ENCODE peak calls at places on chromosomes 7 and 10, in nine cellular contexts. U is osteoblast; X is NCI-H1417; P is hypothalamus; Y is left ventricle myocardium inferior; A is adrenal gland; H is H54; G is CD4-positive, alpha-beta T cell; Z is right lobe of liver. N is an unnamed sample.

GRCh38 chr7:107100824-107101223 is 56.3 kb downstream of the PRKAR2B start:
- DNase-seq in Z (no peak), X (no peak), Y (no peak), H (no peak), P (no peak), A (no peak), G (no peak), U (no peak), N (no peak)

GRCh38 chr7:73340514-73340913 is 12.6 kb downstream of the FKBP6 start:
- DNase-seq in U (no peak), A (no peak), Z (no peak), G (no peak), Y (no peak), H (no peak), P (no peak), X (peak), N (no peak)

GRCh38 chr7:14697684-14698083 is 204.9 kb downstream of the DGKB start:
- DNase-seq in A (no peak), H (no peak), P (no peak), Y (no peak), Z (no peak), U (no peak), X (no peak), G (no peak), N (no peak)

GRCh38 chr10:130065251-130065650 is 45.4 kb downstream of the C10orf143 start:
- DNase-seq in H (no peak), A (no peak), G (no peak), X (no peak), Z (no peak), U (no peak), Y (no peak), P (no peak), N (no peak)

GRCh38 chr7:68562323-68562899 is 1035.9 kb upstream of the AUTS2 start:
- DNase-seq in H (no peak), A (no peak), X (no peak), Y (no peak), U (no peak), P (no peak), G (no peak), Z (no peak), N (no peak)

GRCh38 chr10:17961551-17962422 is 10.1 kb downstream of the SLC39A12 start:
- DNase-seq in Z (no peak), P (no peak), U (no peak), H (no peak), G (no peak), Y (no peak), X (no peak), A (no peak), N (no peak)

GRCh38 chr10:85542936-85543730 is 823.5 kb downstream of the GRID1 start:
- DNase-seq in A (no peak), Z (no peak), U (no peak), P (no peak), H (no peak), X (no peak), G (no peak), Y (no peak), N (no peak)

GRCh38 chr10:90935581-90936292 is 14.8 kb upstream of the ANKRD1 start:
- DNase-seq in A (no peak), Z (no peak), U (no peak), H (no peak), P (no peak), Y (no peak), X (no peak), G (no peak), N (no peak)

GRCh38 chr7:107180378-107180777 is 11.6 kb downstream of the HBP1 start:
- DNase-seq in Y (no peak), Z (peak), A (peak), X (no peak), P (no peak), U (peak), G (peak), H (no peak), N (peak)

GRCh38 chr10:132878091-132878729 is 64.2 kb downstream of the CFAP46 start:
- DNase-seq in G (no peak), P (no peak), H (no peak), X (no peak), U (peak), Y (no peak), A (peak), Z (peak), N (no peak)

GRCh38 chr10:69515699-69516547 is 57.3 kb downstream of the NEUROG3 start:
- DNase-seq in P (no peak), Z (peak), A (peak), Y (peak), G (peak), X (peak), H (peak), U (peak), N (peak)

GRCh38 chr10:75978213-75978612 is 546.8 kb downstream of the LRMDA start:
- DNase-seq in Y (no peak), G (no peak), H (no peak), A (no peak), X (no peak), P (no peak), U (no peak), Z (no peak), N (peak)

GRCh38 chr7:158997471-158997870 is 141.1 kb downstream of the DYNC2I1 start:
- DNase-seq in Z (no peak), H (no peak), X (peak), Y (no peak), G (no peak), A (no peak), P (no peak), U (no peak), N (no peak)

GRCh38 chr10:104318810-104319684 is 19.2 kb downstream of the ITPRIP start:
- DNase-seq in H (no peak), Z (no peak), G (no peak), A (no peak), U (no peak), X (no peak), P (no peak), Y (no peak), N (no peak)

GRCh38 chr7:30612658-30613265 is 18.1 kb downstream of the GARS1 start:
- DNase-seq in Z (no peak), P (no peak), X (no peak), A (no peak), U (no peak), Y (no peak), G (no peak), H (no peak), N (no peak)

GRCh38 chr7:38840736-38841460 is 68.1 kb downstream of the VPS41 start:
- DNase-seq in X (no peak), U (peak), H (peak), Y (no peak), P (no peak), G (no peak), Z (no peak), A (no peak), N (peak)

GRCh38 chr10:11378835-11379234 is 232.6 kb downstream of the USP6NL start:
- DNase-seq in Y (peak), G (no peak), X (no peak), U (peak), Z (no peak), P (no peak), A (no peak), H (no peak), N (no peak)

GRCh38 chr7:149558149-149558861 is 60.7 kb upstream of the ZNF746 start:
- DNase-seq in X (no peak), H (peak), G (no peak), U (no peak), A (no peak), Z (no peak), P (no peak), Y (no peak), N (peak)

GRCh38 chr7:151286148-151286547 is 37.7 kb upstream of the SMARCD3 start:
- DNase-seq in P (no peak), X (no peak), A (no peak), Y (no peak), Z (no peak), H (no peak), U (no peak), G (no peak), N (no peak)

GRCh38 chr10:103752680-103753248 is 102.6 kb downstream of the SH3PXD2A start:
- DNase-seq in G (no peak), P (no peak), U (no peak), Y (no peak), H (no peak), X (no peak), A (no peak), Z (no peak), N (no peak)

GRCh38 chr10:124743188-124744046 is 761 bp downstream of the FAM53B start:
- DNase-seq in Y (no peak), G (no peak), U (peak), A (peak), X (peak), P (no peak), Z (peak), H (no peak), N (no peak)

GRCh38 chr7:101870361-101871062 is 53.1 kb downstream of the CUX1 start:
- DNase-seq in X (peak), U (no peak), Z (no peak), P (no peak), H (no peak), A (no peak), Y (no peak), G (no peak), N (no peak)

GRCh38 chr7:36286241-36286640 is 103.4 kb upstream of the ANLN start:
- DNase-seq in A (no peak), X (no peak), U (no peak), Z (no peak), P (no peak), H (no peak), Y (no peak), G (peak), N (no peak)

GRCh38 chr7:36986429-36987362 is 262.4 kb upstream of the AOAH start:
- DNase-seq in G (peak), Z (peak), P (no peak), H (peak), Y (peak), A (peak), U (peak), X (peak), N (peak)

GRCh38 chr10:85012305-85012704 is 683.9 kb downstream of the CCSER2 start:
- DNase-seq in U (no peak), Y (no peak), G (no peak), A (no peak), P (no peak), H (no peak), X (no peak), Z (no peak), N (no peak)

GRCh38 chr7:42010751-42011150 is 226.3 kb downstream of the GLI3 start:
- DNase-seq in X (no peak), G (no peak), H (no peak), A (no peak), P (no peak), Y (no peak), Z (no peak), U (no peak), N (no peak)

GRCh38 chr10:77974396-77975074 is 48.0 kb upstream of the DLG5 start:
- DNase-seq in U (peak), Z (no peak), A (no peak), H (no peak), G (no peak), P (no peak), X (no peak), Y (no peak), N (peak)

GRCh38 chr7:55545496-55545895 is 26.8 kb downstream of the VOPP1 start:
- DNase-seq in Y (no peak), G (no peak), Z (no peak), U (peak), H (peak), X (no peak), A (no peak), P (no peak), N (peak)

GRCh38 chr7:101362334-101363195 is at the start of gene COL26A1:
- DNase-seq in A (peak), P (no peak), Y (peak), U (peak), G (no peak), Z (peak), H (no peak), X (peak), N (no peak)

GRCh38 chr10:38143587-38143986 is 49.5 kb downstream of the ZNF37A start:
- DNase-seq in U (no peak), Y (no peak), H (peak), Z (no peak), G (no peak), P (no peak), X (no peak), A (no peak), N (no peak)

GRCh38 chr7:139453673-139454321 is 29.7 kb downstream of the KLRG2 start:
- DNase-seq in A (no peak), H (no peak), X (no peak), Y (no peak), U (peak), Z (no peak), G (no peak), P (no peak), N (no peak)

GRCh38 chr10:15169555-15170407 is 1.3 kb upstream of the NMT2 start:
- DNase-seq in U (peak), A (no peak), G (peak), X (no peak), Y (no peak), P (no peak), H (no peak), Z (no peak), N (no peak)

GRCh38 chr7:25857376-25858067 is 294.5 kb upstream of the NFE2L3 start:
- DNase-seq in Z (no peak), G (no peak), Y (no peak), H (peak), X (peak), P (no peak), A (no peak), U (peak), N (peak)

GRCh38 chr10:78861456-78862327 is 207.1 kb upstream of the ZMIZ1 start:
- DNase-seq in X (no peak), Y (no peak), H (peak), U (no peak), A (peak), G (no peak), Z (no peak), P (no peak), N (no peak)

GRCh38 chr7:111855161-111855841 is 293.0 kb upstream of the IMMP2L start:
- DNase-seq in Z (no peak), G (no peak), H (peak), P (no peak), A (peak), Y (no peak), U (peak), X (peak), N (peak)

GRCh38 chr7:2631924-2632716 is at the start of gene TTYH3:
- DNase-seq in H (peak), X (peak), Z (peak), G (no peak), U (no peak), A (peak), P (no peak), Y (no peak), N (no peak)

GRCh38 chr10:11035318-11035920 is 17.7 kb downstream of the CELF2 start:
- DNase-seq in U (peak), G (no peak), X (no peak), Y (no peak), P (no peak), A (no peak), Z (no peak), H (peak), N (peak)

GRCh38 chr7:81111358-81111757 is 192.5 kb upstream of the SEMA3C start:
- DNase-seq in X (no peak), A (no peak), U (no peak), P (no peak), H (peak), Y (no peak), G (no peak), Z (no peak), N (peak)

N was measured in H4.